ENCODE peak calls at places on chromosomes 11 and 22, in seven cellular contexts. B is MV-4-11, P is neuronal stem cell, A is Peyer's patch, E is retina, R is NCI-H1417, O is foreskin fibroblast. L is an unnamed sample.

GRCh38 chr11:74347381-74347780 is 35.9 kb upstream of the P4HA3 start:
- DNase-seq in B (no peak), E (no peak), P (no peak), O (peak), R (no peak), A (no peak), L (no peak)

GRCh38 chr11:61716478-61717285 is 35.8 kb upstream of the MYRF start:
- DNase-seq in A (no peak), R (no peak), B (peak), E (no peak), P (no peak), O (no peak), L (no peak)

GRCh38 chr11:61919841-61920631 is 2.7 kb upstream of the RAB3IL1 start:
- DNase-seq in R (no peak), A (peak), B (no peak), P (no peak), E (no peak), O (no peak), L (no peak)

GRCh38 chr11:94169930-94170329 is 41.3 kb downstream of the PANX1 start:
- DNase-seq in E (no peak), O (no peak), A (no peak), R (no peak), B (no peak), P (no peak), L (no peak)

GRCh38 chr11:130588471-130588870 is 140.0 kb downstream of the ADAMTS15 start:
- DNase-seq in O (no peak), E (no peak), A (no peak), R (no peak), P (no peak), B (peak), L (no peak)

GRCh38 chr22:46276563-46276962 is 8.8 kb downstream of the TTC38 start:
- DNase-seq in O (no peak), B (no peak), P (no peak), A (peak), E (no peak), R (no peak), L (no peak)

GRCh38 chr11:68033708-68034045 is 3.2 kb downstream of the NDUFS8 start:
- DNase-seq in E (no peak), O (no peak), R (no peak), A (no peak), P (no peak), B (no peak), L (no peak)

GRCh38 chr11:111977141-111978027 is 40.2 kb downstream of the DIXDC1 start:
- DNase-seq in B (no peak), A (peak), O (peak), P (peak), R (peak), E (peak), L (no peak)

GRCh38 chr22:32245042-32245441 is 10.1 kb downstream of the SLC5A4 start:
- DNase-seq in P (no peak), A (no peak), O (no peak), B (no peak), E (no peak), R (peak), L (no peak)

GRCh38 chr11:67645521-67646457 is 4.7 kb downstream of the ACY3 start:
- DNase-seq in E (no peak), B (no peak), P (no peak), A (no peak), R (peak), O (no peak), L (no peak)

GRCh38 chr11:57648791-57649735 is 649 bp downstream of the YPEL4 start:
- DNase-seq in B (no peak), P (no peak), R (peak), O (no peak), E (peak), A (no peak), L (no peak)

GRCh38 chr11:79440451-79441158 is at the start of gene TENM4:
- DNase-seq in R (peak), A (peak), E (peak), B (no peak), P (peak), O (peak), L (no peak)

GRCh38 chr22:36367479-36367878 is 20.3 kb downstream of the MYH9 start:
- DNase-seq in E (no peak), P (no peak), R (no peak), O (no peak), A (no peak), B (peak), L (no peak)

GRCh38 chr11:61901353-61901858 is 10.1 kb upstream of the FADS3 start:
- DNase-seq in O (no peak), R (no peak), P (no peak), B (no peak), A (no peak), E (no peak), L (no peak)

GRCh38 chr11:115819014-115819413 is 314.8 kb upstream of the CADM1 start:
- DNase-seq in O (no peak), R (no peak), A (no peak), E (no peak), P (no peak), B (no peak), L (no peak)

GRCh38 chr11:68992743-68993255 is 12.0 kb upstream of the MRGPRD start:
- DNase-seq in E (no peak), B (no peak), R (no peak), A (no peak), O (no peak), P (no peak), L (no peak)

L was measured in T-cell.